ENCODE peak calls at places on chromosomes 3 and 15, in four cellular contexts. T is Karpas-422; M is astrocyte; R is CD8-positive, alpha-beta T cell. F is an unnamed sample. For H3K9me3, the result is how much of the 10 kb centered on the place peaks cover.

GRCh38 chr15:29430124-29430523 is 160.5 kb upstream of the NSMCE3 start:
- DNase-seq in T (no peak), M (no peak), R (no peak), F (no peak)

GRCh38 chr3:164673738-164674137 is 404.6 kb downstream of the SI start:
- DNase-seq in T (no peak), M (no peak), R (no peak), F (no peak)

GRCh38 chr3:10601857-10602230 is 96.5 kb upstream of the ATP2B2 start:
- DNase-seq in T (no peak), M (no peak), R (no peak), F (no peak)

GRCh38 chr3:24503499-24504176 is 9.0 kb upstream of the THRB start:
- DNase-seq in T (peak), M (no peak), R (no peak), F (no peak)

GRCh38 chr15:60695713-60696522 is 217.0 kb upstream of the ICE2 start:
- DNase-seq in T (no peak), M (peak), R (peak), F (no peak)

GRCh38 chr15:48307586-48307985 is 23.6 kb upstream of the DUT start:
- DNase-seq in T (no peak), M (no peak), R (no peak), F (peak)

GRCh38 chr3:141231101-141231922 is at the start of gene PXYLP1:
- DNase-seq in T (peak), M (peak), R (peak), F (peak)

GRCh38 chr3:73622135-73622534 is 2.6 kb downstream of the PDZRN3 start:
- DNase-seq in T (no peak), M (no peak), R (no peak), F (peak)

GRCh38 chr3:176740891-176741290 is 456.4 kb downstream of the TBL1XR1 start:
- DNase-seq in T (no peak), M (no peak), R (no peak), F (no peak)

GRCh38 chr15:98815207-98815606 is 166.9 kb downstream of the IGF1R start:
- DNase-seq in T (no peak), M (no peak), R (no peak), F (no peak)

GRCh38 chr3:171815977-171816595 is 5.8 kb upstream of the PLD1 start:
- DNase-seq in T (no peak), M (peak), R (no peak), F (no peak)

GRCh38 chr15:89114974-89115373 is 26.7 kb downstream of the ABHD2 start:
- DNase-seq in T (no peak), M (peak), R (no peak), F (no peak)

GRCh38 chr3:135989247-135989646 is 23.7 kb downstream of the PPP2R3A start:
- DNase-seq in T (no peak), M (peak), R (no peak), F (peak)

GRCh38 chr15:101203029-101203428 is 48.8 kb downstream of the CHSY1 start:
- DNase-seq in T (no peak), M (no peak), R (no peak), F (no peak)

GRCh38 chr3:106850429-106850828 is 526.8 kb upstream of the CCDC54 start:
- DNase-seq in T (no peak), M (peak), R (no peak), F (peak)

GRCh38 chr15:58273104-58273503 is 134.9 kb downstream of the AQP9 start:
- DNase-seq in T (no peak), M (no peak), R (no peak), F (no peak)

GRCh38 chr3:27943106-27943505 is 221.0 kb upstream of the EOMES start:
- DNase-seq in T (peak), M (no peak), R (no peak), F (no peak)

GRCh38 chr15:81789403-81789802 is 256.4 kb downstream of the MEX3B start:
- DNase-seq in T (no peak), M (no peak), R (no peak), F (no peak)

GRCh38 chr15:89790206-89790605 is 14.1 kb downstream of the MESP2 start:
- DNase-seq in T (no peak), M (no peak), R (no peak), F (no peak)

GRCh38 chr15:77496710-77497107 is 76.0 kb downstream of the HMG20A start:
- DNase-seq in T (peak), M (peak), R (peak), F (peak)

GRCh38 chr15:72609862-72610261 is 44.6 kb upstream of the GOLGA6B start:
- DNase-seq in T (no peak), M (no peak), R (no peak), F (no peak)

GRCh38 chr15:64013179-64014043 is 32.9 kb downstream of the DAPK2 start:
- DNase-seq in T (no peak), M (peak), R (no peak), F (peak)

GRCh38 chr3:85867072-85867471 is 908.3 kb downstream of the CADM2 start:
- DNase-seq in T (no peak), M (no peak), R (no peak), F (no peak)

GRCh38 chr3:149751551-149751950 is 738 bp downstream of the COMMD2 start:
- DNase-seq in T (peak), M (no peak), R (no peak), F (no peak)

GRCh38 chr15:42605281-42605744 is 29.9 kb downstream of the STARD9 start:
- DNase-seq in T (peak), M (peak), R (no peak), F (no peak)

GRCh38 chr3:120094776-120095225 is 554 bp upstream of the GSK3B start:
- DNase-seq in T (peak), M (peak), R (no peak), F (peak)

GRCh38 chr15:73965094-73965729 is 26.9 kb downstream of the STOML1 start:
- DNase-seq in T (no peak), M (no peak), R (no peak), F (no peak)

GRCh38 chr15:56795400-56795983 is 62.2 kb upstream of the ZNF280D start:
- DNase-seq in T (no peak), M (no peak), R (no peak), F (no peak)

GRCh38 chr15:62958944-62959343 is 83.6 kb upstream of the TPM1 start:
- DNase-seq in T (no peak), M (no peak), R (no peak), F (no peak)

GRCh38 chr15:50549326-50549725 is 2.9 kb upstream of the USP50 start:
- DNase-seq in T (no peak), M (no peak), R (no peak), F (no peak)

GRCh38 chr3:139756529-139757103 is 78.8 kb upstream of the NMNAT3 start:
- DNase-seq in T (no peak), M (no peak), R (no peak), F (no peak)

GRCh38 chr3:58383476-58383875 is 50.2 kb downstream of the PDHB start:
- DNase-seq in T (no peak), M (peak), R (no peak), F (peak)

GRCh38 chr3:136350132-136350531 is 100.0 kb downstream of the PCCB start:
- DNase-seq in T (no peak), M (peak), R (no peak), F (peak)

GRCh38 chr15:32691316-32692032 is 26.3 kb upstream of the GREM1 start:
- DNase-seq in T (no peak), M (no peak), R (no peak), F (no peak)

GRCh38 chr3:151085889-151086483 is 522 bp downstream of the MED12L start:
- DNase-seq in T (no peak), M (peak), R (peak), F (peak)

GRCh38 chr3:151084893-151085226 is 604 bp upstream of the MED12L start:
- DNase-seq in T (no peak), M (no peak), R (no peak), F (no peak)

GRCh38 chr3:151085227-151085888 is at the start of gene MED12L:
- DNase-seq in T (peak), M (peak), R (peak), F (peak)

GRCh38 chr3:151086484-151087456 is 1.3 kb downstream of the MED12L start:
- DNase-seq in T (peak), M (peak), R (peak), F (peak)

DNA sequence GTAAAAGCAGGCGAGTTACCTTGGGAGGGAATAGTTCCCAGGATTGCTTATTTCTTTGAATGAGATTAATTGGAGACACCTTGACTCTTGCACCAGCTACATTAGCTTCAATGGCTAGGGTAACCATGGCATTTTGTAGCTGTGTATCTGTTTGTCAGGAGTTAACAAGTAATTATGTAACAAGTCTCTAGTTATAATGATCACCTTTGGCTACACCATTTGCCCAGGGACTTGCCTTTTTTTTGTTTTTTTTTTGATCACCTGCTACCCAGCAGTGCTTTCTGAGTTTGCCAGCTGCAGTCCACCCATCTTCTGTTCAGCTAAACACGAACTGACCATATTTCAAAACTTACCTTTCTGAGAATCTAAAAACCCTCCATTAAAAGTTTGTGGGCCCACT is 2.2 kb downstream of the MED12L start:
- DNase-seq in T (no peak), M (no peak), R (no peak), F (no peak)
- H3K4me3 ChIP-seq in T (no peak), M (peak), R (no peak), F (no peak)

GRCh38 chr15:22227411-22227810 is 147.1 kb downstream of the OR4M2 start:
- DNase-seq in T (no peak), M (no peak), R (no peak), F (no peak)

GRCh38 chr15:22226034-22226790 is 145.9 kb downstream of the OR4M2 start:
- DNase-seq in T (no peak), M (no peak), R (no peak), F (no peak)

GRCh38 chr15:22229971-22230815 is 149.9 kb downstream of the OR4M2 start:
- DNase-seq in T (no peak), M (no peak), R (no peak), F (peak)

GRCh38 chr15:22231603-22232002 is 151.3 kb downstream of the OR4M2 start:
- DNase-seq in T (no peak), M (no peak), R (no peak), F (no peak)

DNA sequence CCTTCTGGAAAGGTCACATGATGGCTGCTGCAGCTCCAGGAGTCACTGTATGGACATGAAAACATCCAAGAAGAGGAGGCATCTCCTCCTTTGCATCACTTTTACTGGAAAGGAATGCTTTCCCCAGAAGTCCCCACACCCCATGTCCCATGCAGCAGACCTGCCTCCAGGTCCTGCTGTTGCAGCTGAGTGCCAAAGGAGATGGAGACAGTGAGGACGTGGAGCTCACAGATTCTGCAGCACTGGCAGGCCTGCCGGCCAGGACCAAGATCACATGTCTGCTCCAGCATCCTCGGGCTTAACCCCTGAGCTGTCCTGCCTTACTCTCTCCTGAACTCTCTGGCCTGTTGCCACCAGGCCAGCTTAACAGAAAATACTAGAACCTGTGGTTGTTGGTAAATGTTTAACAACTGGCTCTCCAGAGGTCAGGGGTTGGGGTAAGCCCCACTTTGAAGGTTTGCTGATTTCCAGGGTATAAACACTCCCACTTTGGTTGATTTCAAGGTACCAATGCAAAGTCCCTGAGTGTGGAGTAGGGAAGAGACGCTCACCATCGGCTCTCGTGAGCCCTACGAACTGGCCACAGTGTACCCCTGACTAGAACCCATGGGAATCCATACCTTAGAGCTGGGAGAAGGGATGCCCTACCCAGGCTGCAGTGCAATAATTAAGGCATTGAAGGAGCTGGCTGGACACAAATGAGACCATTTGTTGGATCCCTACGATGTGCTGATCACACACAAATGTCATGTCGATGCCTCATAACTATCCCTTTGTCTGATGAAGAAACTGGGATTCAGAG is 147.8 kb downstream of the OR4M2 start:
- DNase-seq in T (no peak), M (no peak), R (no peak), F (no peak)
- H3K9me3 ChIP-seq in T (under half), M (under half), R (under half), F (under half)

GRCh38 chr3:125061646-125062045 is 5.8 kb upstream of the HEG1 start:
- DNase-seq in T (no peak), M (no peak), R (no peak), F (no peak)
- H3K4me3 ChIP-seq in T (no peak), M (no peak), R (no peak), F (no peak)

GRCh38 chr3:42317137-42317536 is 51.2 kb upstream of the CCK start:
- DNase-seq in T (no peak), M (no peak), R (no peak), F (no peak)
- H3K9me3 ChIP-seq in T (under half), M (under half), R (under half), F (under half)

GRCh38 chr3:114584734-114585371 is 291.0 kb downstream of the TIGIT start:
- DNase-seq in T (no peak), M (no peak), R (no peak), F (no peak)
- H3K4me3 ChIP-seq in T (no peak), M (no peak), R (no peak), F (no peak)

GRCh38 chr15:25236143-25236860 is 202.5 kb downstream of the UBE3A start:
- DNase-seq in T (no peak), M (no peak), R (no peak), F (no peak)
- H3K9me3 ChIP-seq in T (under half), M (under half), R (under half), F (under half)

DNA sequence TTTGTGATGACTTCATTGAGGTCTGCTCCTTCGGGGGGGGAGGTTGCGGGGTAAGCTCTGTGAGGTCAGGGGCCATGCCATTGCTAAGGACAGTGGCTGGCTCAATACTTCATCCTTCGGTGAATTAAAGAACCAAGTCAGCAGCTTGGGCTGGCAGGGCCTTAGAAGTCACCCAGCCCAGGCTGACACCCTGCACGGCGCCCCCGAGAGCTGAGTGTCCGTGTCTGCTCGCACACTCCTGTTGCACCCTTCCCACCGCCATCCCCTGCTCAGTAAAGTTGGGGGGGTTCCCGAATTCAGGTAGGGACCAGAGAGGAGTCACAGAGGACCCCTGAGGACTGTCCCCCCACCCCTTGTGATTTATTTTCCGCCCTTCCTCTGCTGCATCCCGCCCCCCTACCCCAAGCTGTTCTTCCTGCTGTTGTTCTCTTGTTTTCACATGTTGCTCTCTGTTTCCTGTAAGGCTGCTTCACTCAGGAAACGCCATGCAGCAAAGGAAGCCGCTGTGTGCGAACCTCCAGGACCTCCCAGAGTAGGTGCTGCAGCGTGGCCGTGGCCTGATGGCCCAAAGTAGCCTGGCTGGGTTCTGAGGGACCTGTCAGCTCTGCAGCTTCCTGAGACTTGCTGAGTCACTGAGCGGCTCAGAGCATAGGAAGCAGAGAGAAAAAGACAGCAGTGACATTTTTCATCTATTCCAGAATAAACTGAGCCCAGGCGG is 14.4 kb downstream of the EFCC1 start:
- DNase-seq in T (no peak), M (no peak), R (peak), F (no peak)
- H3K4me3 ChIP-seq in T (no peak), M (no peak), R (peak), F (no peak)

F was measured in MG63.